ENCODE peak calls at places on chromosomes 6 and 20, in five cellular contexts. O is endothelial cell, A is omental fat pad, S is prostate gland, X is cardiac fibroblast. H is an unnamed sample.

GRCh38 chr20:2603816-2604505 is 48.5 kb upstream of the NOP56 start:
- DNase-seq in A (no peak), S (no peak), O (no peak), X (no peak), H (no peak)

GRCh38 chr6:137738197-137738596 is 128.9 kb upstream of the TNFAIP3 start:
- DNase-seq in O (no peak), X (peak), A (no peak), S (no peak), H (no peak)

GRCh38 chr20:17965042-17965697 is 3.4 kb downstream of the SNX5 start:
- DNase-seq in A (no peak), X (no peak), O (no peak), S (no peak), H (no peak)

GRCh38 chr6:159842035-159842434 is 42.0 kb downstream of the PNLDC1 start:
- DNase-seq in S (no peak), A (no peak), X (peak), O (no peak), H (no peak)

GRCh38 chr6:40082278-40083043 is 148.2 kb upstream of the MOCS1 start:
- DNase-seq in O (no peak), A (no peak), S (no peak), X (no peak), H (no peak)

GRCh38 chr20:37356387-37356786 is 10.4 kb downstream of the SRC start:
- DNase-seq in A (no peak), S (peak), O (no peak), X (peak), H (peak)

GRCh38 chr20:44153636-44154043 is 33.3 kb downstream of the JPH2 start:
- DNase-seq in S (no peak), O (no peak), X (peak), A (no peak), H (no peak)

GRCh38 chr6:105345506-105345905 is 57.4 kb downstream of the PREP start:
- DNase-seq in S (no peak), X (no peak), O (no peak), A (no peak), H (no peak)

GRCh38 chr6:89353702-89354392 is 1.3 kb upstream of the UBE2J1 start:
- DNase-seq in S (no peak), O (no peak), X (no peak), A (no peak), H (no peak)

GRCh38 chr6:109772961-109773431 is 81.9 kb downstream of the FIG4 start:
- DNase-seq in O (no peak), A (no peak), S (no peak), X (peak), H (no peak)

GRCh38 chr6:143068001-143068400 is 7.3 kb downstream of the AIG1 start:
- DNase-seq in X (peak), O (no peak), S (no peak), A (no peak), H (no peak)

GRCh38 chr6:89146748-89147715 is 1.2 kb downstream of the PM20D2 start:
- DNase-seq in O (no peak), A (no peak), S (peak), X (peak), H (no peak)

GRCh38 chr6:111210074-111210729 is 122.9 kb downstream of the SLC16A10 start:
- DNase-seq in A (no peak), S (peak), O (peak), X (peak), H (no peak)

GRCh38 chr6:80215063-80215462 is 108.6 kb downstream of the BCKDHB start:
- DNase-seq in S (no peak), A (no peak), X (no peak), O (no peak), H (no peak)

GRCh38 chr6:21227486-21227885 is 366.1 kb upstream of the SOX4 start:
- DNase-seq in S (no peak), X (peak), A (no peak), O (no peak), H (no peak)

GRCh38 chr6:30127238-30128093 is 8.5 kb upstream of the TRIM40 start:
- DNase-seq in S (no peak), X (no peak), O (no peak), A (no peak), H (no peak)

GRCh38 chr6:133923938-133924593 is 29.0 kb upstream of the TBPL1 start:
- DNase-seq in A (no peak), X (peak), O (peak), S (peak), H (no peak)

GRCh38 chr6:109793793-109794192 is 102.7 kb downstream of the FIG4 start:
- DNase-seq in A (no peak), X (peak), O (no peak), S (peak), H (no peak)

GRCh38 chr20:11337361-11338130 is 580.1 kb upstream of the BTBD3 start:
- DNase-seq in X (no peak), A (no peak), O (no peak), S (no peak), H (no peak)

GRCh38 chr20:11333634-11334033 is 584.1 kb upstream of the BTBD3 start:
- DNase-seq in S (no peak), A (no peak), X (no peak), O (no peak), H (no peak)

DNA sequence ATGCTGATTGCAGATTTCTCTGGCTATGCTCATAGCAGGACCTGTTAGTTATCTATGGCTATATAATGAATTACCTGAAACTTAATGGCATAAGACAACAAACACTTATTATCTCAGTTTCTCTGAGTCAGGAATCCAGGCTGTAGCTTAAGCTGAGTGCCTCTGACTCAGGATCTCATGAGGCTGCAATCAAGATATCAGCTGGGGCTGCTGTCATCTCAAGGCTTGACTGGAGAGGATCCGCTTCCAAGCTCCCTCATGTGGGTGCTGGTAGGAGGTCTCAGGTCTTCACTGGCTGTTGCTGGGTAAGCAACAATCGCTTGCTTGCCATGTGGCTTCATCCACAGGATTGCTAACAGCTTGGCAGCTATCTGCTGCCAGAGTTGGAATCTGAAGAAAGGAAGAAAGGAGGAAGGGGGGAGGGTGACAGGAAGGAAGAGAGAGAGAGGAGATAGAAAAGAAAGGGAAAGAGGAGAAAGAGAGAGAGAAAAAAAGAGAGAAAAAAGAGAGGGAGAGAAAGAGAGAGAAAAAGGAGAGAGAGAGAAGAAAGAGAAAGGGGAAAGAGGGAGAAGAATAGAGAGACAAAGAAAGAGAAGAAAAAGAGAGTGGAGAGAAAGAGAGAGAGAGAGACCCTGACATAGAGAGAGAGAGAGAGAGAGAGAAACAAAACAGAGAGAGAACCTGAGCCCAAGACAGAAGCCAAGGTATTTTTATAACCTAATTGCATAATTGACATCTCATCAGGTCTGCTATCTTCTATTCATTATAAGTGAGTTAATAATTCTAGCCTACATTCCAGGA is 579.0 kb upstream of the BTBD3 start:
- DNase-seq in O (no peak), A (no peak), X (peak), S (no peak), H (no peak)
- TF ChIP-seq CTCF in O (no peak), A (no peak), X (no peak), S (no peak), H (no peak)

DNA sequence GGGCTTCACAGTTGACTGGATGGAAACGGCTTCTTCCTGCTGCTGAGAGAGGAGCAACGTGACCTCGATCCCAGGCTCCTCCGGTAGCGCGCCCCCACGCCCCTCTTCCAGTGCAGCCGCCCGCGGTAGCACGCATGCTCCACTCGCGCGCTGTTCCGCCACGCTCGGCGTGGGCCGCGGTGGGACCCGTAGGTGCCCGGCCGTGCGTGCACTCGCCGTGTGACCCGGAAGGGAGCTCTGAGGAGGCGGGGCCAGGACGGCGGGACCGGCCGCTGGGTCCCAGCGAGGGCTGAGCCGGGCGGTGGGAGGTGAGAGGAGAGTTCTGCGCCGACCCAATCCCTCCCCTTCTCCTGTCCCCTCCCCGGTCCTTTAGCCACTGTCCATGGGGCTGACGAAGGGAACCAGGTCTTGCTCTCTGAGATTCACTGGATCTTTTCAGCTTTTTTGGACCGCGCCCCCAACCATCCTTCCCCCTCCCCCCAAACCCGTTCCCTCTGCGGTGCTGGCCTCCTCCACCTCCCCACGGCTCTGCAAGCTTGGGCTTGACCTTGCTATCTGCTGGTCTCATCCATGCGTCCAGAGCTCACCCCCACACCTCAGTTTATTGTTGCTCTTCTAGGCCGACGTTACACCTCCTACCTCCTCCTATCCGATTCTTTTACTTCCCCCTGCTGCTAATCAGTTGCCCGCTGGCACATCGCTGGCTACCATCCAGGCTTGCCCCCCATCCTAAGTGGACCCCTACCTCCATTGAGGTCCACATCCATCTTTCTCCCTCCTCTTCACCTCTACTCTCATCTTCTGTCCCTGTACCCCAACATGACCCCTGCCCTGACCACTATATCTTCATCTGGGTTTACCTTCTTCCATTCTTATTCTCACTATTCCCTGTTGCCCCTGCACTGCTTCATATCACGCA is at the start of gene CUL9:
- DNase-seq in S (peak), A (peak), X (peak), O (peak), H (peak)
- TF ChIP-seq CTCF in S (no peak), A (no peak), X (no peak), O (no peak), H (no peak)

GRCh38 chr20:42483694-42484303 is 705.9 kb downstream of the PTPRT start:
- DNase-seq in S (no peak), X (no peak), O (no peak), A (no peak), H (no peak)
- TF ChIP-seq CTCF in S (peak), X (peak), O (no peak), A (no peak), H (peak)

GRCh38 chr6:116011096-116011401 is 49.6 kb downstream of the FRK start:
- DNase-seq in A (no peak), O (no peak), S (no peak), X (no peak), H (no peak)
- TF ChIP-seq CTCF in A (no peak), O (no peak), S (no peak), X (no peak), H (no peak)

H was measured in chondrocyte.